ENCODE peak calls at places on chromosomes 13 and 19, in six cellular contexts. Z is HCT116, X is GM12878, I is K562, D is H1, W is HepG2. V is an unnamed sample.

GRCh38 chr13:57123660-57124059 is 17.1 kb upstream of the PRR20A start:
- DNase-seq in Z (no peak), X (no peak), I (no peak), D (no peak), W (no peak), V (no peak)

GRCh38 chr19:6048348-6048747 is 62.0 kb downstream of the RFX2 start:
- DNase-seq in Z (no peak), X (no peak), I (no peak), D (no peak), W (no peak), V (no peak)

GRCh38 chr13:67052550-67053237 is 177.4 kb downstream of the PCDH9 start:
- DNase-seq in Z (no peak), X (no peak), I (no peak), D (no peak), W (no peak), V (no peak)

GRCh38 chr19:48835734-48836088 is 580 bp downstream of the HSD17B14 start:
- DNase-seq in Z (peak; percentile 76), X (peak; percentile 82), I (peak; percentile 89), D (peak; percentile 78), W (peak; percentile 82), V (peak; percentile 75)

GRCh38 chr19:16070366-16070990 is 5.8 kb upstream of the TPM4 start:
- DNase-seq in Z (peak; percentile 86), X (no peak), I (peak; percentile 56), D (no peak), W (peak; percentile 84), V (no peak)

GRCh38 chr13:79481685-79482052 is 714 bp downstream of the NDFIP2 start:
- DNase-seq in Z (no peak), X (no peak), I (peak; percentile 13), D (no peak), W (no peak), V (no peak)

GRCh38 chr19:28137772-28138171 is 1075.2 kb downstream of the UQCRFS1 start:
- DNase-seq in Z (no peak), X (no peak), I (no peak), D (no peak), W (no peak), V (no peak)

GRCh38 chr13:40236566-40237168 is 429.8 kb downstream of the FOXO1 start:
- DNase-seq in Z (no peak), X (no peak), I (no peak), D (no peak), W (no peak), V (no peak)

GRCh38 chr13:109431217-109431616 is 355.2 kb downstream of the IRS2 start:
- DNase-seq in Z (no peak), X (no peak), I (no peak), D (no peak), W (no peak), V (no peak)

GRCh38 chr19:17095141-17095919 is 19.8 kb downstream of the MYO9B start:
- DNase-seq in Z (no peak), X (no peak), I (no peak), D (no peak), W (no peak), V (no peak)

GRCh38 chr19:33438016-33438671 is 64.6 kb downstream of the CEBPG start:
- DNase-seq in Z (no peak), X (no peak), I (no peak), D (no peak), W (no peak), V (no peak)

GRCh38 chr13:107421028-107421427 is 794.3 kb downstream of the LIG4 start:
- DNase-seq in Z (no peak), X (no peak), I (no peak), D (no peak), W (no peak), V (no peak)

GRCh38 chr19:48244289-48244688 is 11.4 kb downstream of the CARD8 start:
- DNase-seq in Z (no peak), X (no peak), I (no peak), D (no peak), W (no peak), V (no peak)

GRCh38 chr13:78762825-78763224 is 103.9 kb upstream of the OBI1 start:
- DNase-seq in Z (no peak), X (no peak), I (no peak), D (no peak), W (no peak), V (no peak)

GRCh38 chr19:13629687-13630357 is 123.5 kb upstream of the CACNA1A start:
- DNase-seq in Z (no peak), X (no peak), I (no peak), D (no peak), W (no peak), V (no peak)

GRCh38 chr19:13814550-13814949 is 19.3 kb downstream of the ZSWIM4 start:
- DNase-seq in Z (no peak), X (no peak), I (no peak), D (no peak), W (no peak), V (no peak)

GRCh38 chr19:52956917-52957316 is 5.8 kb downstream of the ZNF816 start:
- DNase-seq in Z (no peak), X (no peak), I (no peak), D (no peak), W (no peak), V (no peak)

DNA sequence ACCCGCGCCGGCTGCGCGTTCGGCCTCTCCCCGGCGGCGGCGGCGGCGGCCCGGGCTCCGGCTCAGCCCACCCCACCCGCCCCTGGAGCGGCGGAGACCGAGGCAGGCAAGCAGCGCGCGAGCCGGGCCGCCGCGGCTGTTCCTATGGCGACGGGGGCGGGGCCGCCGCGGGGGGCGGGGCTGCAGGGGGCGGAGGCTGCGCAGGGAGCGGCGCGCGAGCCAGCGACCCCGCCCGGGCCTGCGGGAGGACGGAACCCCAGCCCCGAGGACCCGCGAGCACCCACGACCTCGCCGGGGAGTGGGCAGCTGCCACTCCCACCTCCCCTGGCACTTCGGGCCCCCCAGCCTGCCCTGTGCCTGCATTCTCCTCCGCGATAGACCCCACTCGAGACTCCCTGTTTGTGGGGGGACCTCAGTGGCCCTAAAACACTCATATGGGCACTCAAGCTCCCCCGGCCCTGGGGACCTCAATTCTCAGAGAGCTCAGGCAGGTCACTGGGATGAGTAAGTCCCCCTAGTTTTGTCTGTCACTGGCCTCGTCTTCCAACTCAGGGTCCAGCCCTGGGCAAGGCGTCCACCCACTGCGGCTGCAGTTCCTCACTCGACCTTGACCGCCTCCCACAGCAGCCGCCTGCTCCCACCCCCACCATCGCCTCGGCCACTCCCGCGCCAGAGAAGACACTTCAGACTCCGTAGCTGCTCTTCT is at the start of gene CTXN1:
- DNase-seq in Z (no peak), X (no peak), I (peak; percentile 83), D (no peak), W (no peak), V (no peak)
- TF ChIP-seq ZNF274 in Z (no peak), X (no peak), I (no peak), D (no peak), W (no peak), V (no peak)

GRCh38 chr19:4602915-4603314 is 36.4 kb upstream of the TNFAIP8L1 start:
- DNase-seq in Z (no peak), X (no peak), I (no peak), D (no peak), W (no peak), V (no peak)

GRCh38 chr19:4606181-4606580 is 33.1 kb upstream of the TNFAIP8L1 start:
- DNase-seq in Z (no peak), X (no peak), I (no peak), D (no peak), W (no peak), V (no peak)

GRCh38 chr19:4609878-4610511 is 29.3 kb upstream of the TNFAIP8L1 start:
- DNase-seq in Z (no peak), X (no peak), I (no peak), D (no peak), W (no peak), V (no peak)

GRCh38 chr19:4604912-4605311 is 34.4 kb upstream of the TNFAIP8L1 start:
- DNase-seq in Z (no peak), X (no peak), I (no peak), D (no peak), W (no peak), V (no peak)

DNA sequence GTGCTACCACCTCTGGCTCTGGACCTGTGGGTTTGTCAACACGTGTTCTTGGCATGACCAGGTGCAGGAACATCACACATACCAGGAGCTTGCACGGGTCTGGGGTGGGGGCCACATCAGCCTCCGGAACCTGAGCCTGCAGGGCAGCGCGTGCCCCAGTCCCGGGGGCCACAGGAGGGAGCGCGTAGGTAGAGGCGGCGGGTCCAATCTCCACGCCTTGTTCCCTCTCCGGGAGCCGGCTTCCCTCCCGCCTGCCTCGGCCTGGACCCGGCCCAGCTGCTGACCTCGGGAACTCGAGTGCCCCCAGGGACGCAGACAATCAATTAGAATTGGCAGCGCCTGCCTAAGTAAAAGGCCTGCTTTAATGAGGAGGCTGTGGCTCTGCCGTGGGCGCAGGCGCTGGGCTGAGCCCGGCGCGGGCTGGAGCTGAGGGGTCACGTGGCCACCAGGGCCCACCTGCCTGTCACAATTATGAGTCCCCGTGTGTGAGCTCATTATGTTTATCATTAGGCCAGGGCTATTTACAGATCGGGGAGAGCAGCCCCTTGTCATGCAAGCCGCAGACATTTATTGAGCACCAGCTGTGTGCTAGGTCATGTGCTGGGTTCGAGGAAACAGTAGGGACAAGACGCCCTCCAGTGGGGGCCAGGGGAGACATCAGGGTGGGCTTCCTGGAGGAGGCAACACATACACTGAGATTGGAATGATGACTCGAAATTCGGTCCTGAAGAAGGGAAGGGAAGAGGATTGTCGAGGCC is 32.2 kb upstream of the TNFAIP8L1 start:
- DNase-seq in Z (no peak), X (no peak), I (peak; percentile 57), D (no peak), W (no peak), V (no peak)
- TF ChIP-seq YY1 in Z (no peak), X (no peak), I (no peak), D (no peak), W (no peak), V (no peak)

GRCh38 chr19:18919895-18920204 is 335 bp downstream of the DDX49 start:
- DNase-seq in Z (no peak), X (no peak), I (no peak), D (no peak), W (no peak), V (no peak)

GRCh38 chr19:18920400-18920799 is 885 bp downstream of the DDX49 start:
- DNase-seq in Z (no peak), X (no peak), I (no peak), D (no peak), W (no peak), V (no peak)

GRCh38 chr19:18922228-18922985 is 2.9 kb downstream of the DDX49 start:
- DNase-seq in Z (no peak), X (no peak), I (no peak), D (no peak), W (no peak), V (no peak)

GRCh38 chr19:18919086-18919894 is at the start of the genes COPE and DDX49:
- DNase-seq in Z (peak; percentile 99), X (peak; percentile 100), I (peak; percentile 97), D (peak; percentile 97), W (peak; percentile 100), V (peak; percentile 99)

DNA sequence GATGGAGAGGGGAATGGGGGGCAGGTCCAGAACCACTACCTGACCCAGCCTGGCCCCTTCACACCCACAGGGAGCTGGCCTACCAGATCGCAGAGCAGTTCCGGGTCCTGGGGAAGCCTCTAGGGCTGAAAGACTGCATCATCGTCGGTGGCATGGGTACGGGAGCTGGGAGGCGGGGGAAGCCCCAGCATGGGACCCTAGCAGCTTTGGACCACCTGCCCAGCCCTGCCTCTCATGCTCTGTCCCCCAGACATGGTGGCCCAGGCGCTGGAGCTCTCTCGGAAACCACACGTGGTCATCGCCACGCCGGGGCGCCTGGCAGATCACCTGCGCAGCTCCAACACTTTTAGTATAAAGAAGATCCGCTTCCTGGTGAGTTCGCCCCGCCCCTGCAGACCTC is 2.1 kb downstream of the DDX49 start:
- DNase-seq in Z (no peak), X (no peak), I (no peak), D (no peak), W (no peak), V (no peak)
- H3K4me3 ChIP-seq in Z (no peak overlapping the region), X (no peak overlapping the region), I (no peak overlapping the region), D (no peak overlapping the region), W (no peak overlapping the region), V (no peak overlapping the region)

GRCh38 chr13:95267662-95268369 is 33.4 kb downstream of the ABCC4 start:
- DNase-seq in Z (no peak), X (no peak), I (no peak), D (no peak), W (peak; percentile 45), V (no peak)
- TF ChIP-seq ZNF274 in Z (no peak), X (no peak), I (no peak), D (no peak), W (no peak), V (no peak)